ENCODE peak calls at places on chromosomes 12 and 14, in six cellular contexts. E, A, L, X, G and C are unnamed samples.

GRCh38 chr14:104795781-104796681 is 483 bp upstream of the AKT1 start:
- DNase-seq in E (peak; percentile 56), G (no peak), X (peak; percentile 67), L (peak; percentile 30), A (no peak), C (peak; percentile 50)

GRCh38 chr14:28751467-28752058 is 15.0 kb upstream of the FOXG1 start:
- DNase-seq in X (no peak), L (no peak), G (peak; percentile 49), E (peak; percentile 49), A (no peak), C (no peak)

GRCh38 chr12:107891967-107892366 is 117.5 kb downstream of the ASCL4 start:
- DNase-seq in G (peak; percentile 4), X (no peak), E (peak; percentile 13), A (no peak), L (no peak), C (no peak)

GRCh38 chr14:44316647-44317432 is 190.2 kb downstream of the FSCB start:
- DNase-seq in G (peak; percentile 93), X (no peak), L (no peak), A (no peak), E (peak; percentile 16), C (no peak)

GRCh38 chr14:33347816-33348215 is 409.1 kb downstream of the NPAS3 start:
- DNase-seq in A (no peak), X (no peak), G (no peak), E (no peak), L (no peak), C (no peak)

GRCh38 chr12:115870527-115870926 is 407.0 kb downstream of the MED13L start:
- DNase-seq in X (no peak), L (no peak), A (peak; percentile 82), G (no peak), E (no peak), C (no peak)

GRCh38 chr12:30900351-30900750 is 26.2 kb upstream of the TSPAN11 start:
- DNase-seq in G (no peak), A (no peak), L (no peak), X (no peak), E (no peak), C (no peak)

GRCh38 chr12:116590561-116590960 is 31.4 kb downstream of the MAP1LC3B2 start:
- DNase-seq in L (no peak), G (no peak), X (no peak), E (no peak), A (no peak), C (no peak)

GRCh38 chr14:21201732-21202462 is 46.0 kb upstream of the OR5AU1 start:
- DNase-seq in G (no peak), A (no peak), L (no peak), E (no peak), X (no peak), C (no peak)

GRCh38 chr12:737117-737739 is 15.2 kb upstream of the WNK1 start:
- DNase-seq in E (no peak), G (no peak), A (no peak), X (no peak), L (no peak), C (no peak)

GRCh38 chr12:22231836-22232235 is 102.7 kb downstream of the ST8SIA1 start:
- DNase-seq in E (no peak), L (no peak), X (no peak), G (no peak), A (no peak), C (no peak)

GRCh38 chr12:1873531-1874149 is 44.8 kb downstream of the CACNA2D4 start:
- DNase-seq in A (no peak), X (no peak), G (no peak), E (no peak), L (no peak), C (no peak)

GRCh38 chr12:113241191-113242017 is 20.1 kb downstream of the TPCN1 start:
- DNase-seq in X (no peak), G (peak; percentile 96), E (peak; percentile 82), A (peak; percentile 80), L (peak; percentile 48), C (no peak)

GRCh38 chr14:32669416-32669815 is 269.3 kb upstream of the NPAS3 start:
- DNase-seq in E (no peak), X (no peak), A (no peak), L (no peak), G (no peak), C (no peak)

GRCh38 chr12:40502322-40502721 is 189.9 kb upstream of the CNTN1 start:
- DNase-seq in L (no peak), X (no peak), G (no peak), E (no peak), A (no peak), C (no peak)

GRCh38 chr14:61101803-61102548 is 120.9 kb downstream of the SLC38A6 start:
- DNase-seq in A (no peak), L (no peak), E (no peak), X (no peak), G (peak; percentile 65), C (no peak)

GRCh38 chr14:31357279-31357678 is 63.1 kb downstream of the HEATR5A start:
- DNase-seq in X (no peak), L (no peak), A (no peak), E (no peak), G (peak; percentile 31), C (no peak)

GRCh38 chr14:102966256-102966655 is 43.8 kb downstream of the AMN start:
- DNase-seq in L (no peak), G (no peak), X (no peak), A (no peak), E (no peak), C (no peak)

GRCh38 chr14:20799444-20799843 is 3.2 kb downstream of the RNASE1 start:
- DNase-seq in X (no peak), G (no peak), L (no peak), A (no peak), E (peak; percentile 35), C (no peak)

GRCh38 chr12:58171914-58172313 is 230.5 kb downstream of the ATP23 start:
- DNase-seq in A (no peak), L (no peak), X (no peak), G (peak; percentile 39), E (peak; percentile 27), C (no peak)

GRCh38 chr12:32561931-32562341 is 117.2 kb upstream of the DNM1L start:
- DNase-seq in A (no peak), X (no peak), E (no peak), G (no peak), L (no peak), C (no peak)

GRCh38 chr14:101916816-101917412 is 47.5 kb upstream of the DYNC1H1 start:
- DNase-seq in A (no peak), X (no peak), E (no peak), L (no peak), G (no peak), C (no peak)

GRCh38 chr14:101917413-101918124 is 46.8 kb upstream of the DYNC1H1 start:
- DNase-seq in G (no peak), X (no peak), A (no peak), L (no peak), E (no peak), C (no peak)

GRCh38 chr14:101915871-101916815 is 48.2 kb upstream of the DYNC1H1 start:
- DNase-seq in L (no peak), G (no peak), E (no peak), X (no peak), A (no peak), C (no peak)

GRCh38 chr14:101914083-101914482 is 50.3 kb upstream of the DYNC1H1 start:
- DNase-seq in E (no peak), L (no peak), G (no peak), A (no peak), X (no peak), C (no peak)

GRCh38 chr14:101918125-101918989 is 46.0 kb upstream of the DYNC1H1 start:
- DNase-seq in G (no peak), L (no peak), A (no peak), X (no peak), E (no peak), C (no peak)
- TF ChIP-seq CTCF in G (no peak), L (no peak), A (no peak), X (no peak), E (no peak), C (no peak)

GRCh38 chr12:122021822-122022392 is at the start of gene BCL7A:
- DNase-seq in E (peak; percentile 79), G (peak; percentile 74), L (no peak), A (peak; percentile 79), X (peak; percentile 70), C (peak; percentile 79)
- TF ChIP-seq POLR2A in E (peak; percentile 66), G (no peak), L (no peak), A (peak; percentile 84), X (peak; percentile 62), C (peak; percentile 54)

GRCh38 chr12:132284071-132284492 is 45.3 kb downstream of the GALNT9 start:
- DNase-seq in E (no peak), X (no peak), L (no peak), A (no peak), G (peak; percentile 12), C (no peak)

GRCh38 chr12:132285991-132286681 is 43.3 kb downstream of the GALNT9 start:
- DNase-seq in G (peak; percentile 21), A (no peak), X (peak; percentile 37), L (no peak), E (peak; percentile 50), C (peak; percentile 59)

GRCh38 chr12:132286912-132287311 is 42.5 kb downstream of the GALNT9 start:
- DNase-seq in A (no peak), E (no peak), X (no peak), L (no peak), G (no peak), C (no peak)

GRCh38 chr12:132284618-132285310 is 44.6 kb downstream of the GALNT9 start:
- DNase-seq in A (no peak), X (no peak), G (no peak), L (no peak), E (no peak), C (no peak)

DNA sequence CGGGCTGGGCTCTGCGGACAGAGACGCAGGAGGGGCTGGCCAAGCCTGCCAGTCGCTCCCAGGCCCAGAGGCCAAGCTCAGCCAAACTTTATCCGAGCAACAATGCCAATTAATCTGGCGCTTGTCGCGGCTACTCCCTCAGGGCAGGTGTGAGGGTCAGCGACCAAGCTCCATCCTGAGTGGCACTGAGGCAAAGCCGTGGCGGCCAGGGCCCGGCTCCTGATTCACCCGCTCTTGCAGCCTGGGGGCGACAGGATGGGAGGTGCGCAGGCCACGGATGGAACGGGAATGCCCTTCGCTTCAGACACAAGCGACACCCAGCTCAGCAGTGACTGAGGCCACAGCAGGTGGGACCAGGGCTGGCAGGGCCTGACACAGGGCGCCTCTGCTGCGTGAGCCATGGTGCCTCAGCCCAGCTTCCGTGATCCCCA is 44.1 kb downstream of the GALNT9 start:
- DNase-seq in G (no peak), L (no peak), X (no peak), A (no peak), E (no peak), C (no peak)
- H3K27me3 ChIP-seq in G (peaks cover 3% of the 10 kb centered on the region), L (no peaks in the 10 kb centered on the region), X (no peaks in the 10 kb centered on the region), A (peaks cover 64% of the 10 kb centered on the region), E (no peaks in the 10 kb centered on the region), C (no peaks in the 10 kb centered on the region)

GRCh38 chr14:65962952-65963351 is 523.2 kb upstream of the CCDC196 start:
- DNase-seq in L (no peak), X (no peak), G (no peak), E (no peak), A (no peak), C (no peak)

GRCh38 chr14:65961004-65961403 is 525.2 kb upstream of the CCDC196 start:
- DNase-seq in A (no peak), E (peak; percentile 33), G (peak; percentile 7), X (peak; percentile 26), L (no peak), C (no peak)

GRCh38 chr14:65958664-65959562 is 527.3 kb upstream of the CCDC196 start:
- DNase-seq in A (no peak), L (no peak), E (no peak), G (peak; percentile 18), X (no peak), C (no peak)

GRCh38 chr14:65957631-65958205 is 528.5 kb upstream of the CCDC196 start:
- DNase-seq in G (no peak), X (no peak), A (no peak), E (no peak), L (no peak), C (no peak)

GRCh38 chr14:65959563-65960024 is 526.6 kb upstream of the CCDC196 start:
- DNase-seq in E (no peak), G (no peak), X (no peak), A (no peak), L (no peak), C (no peak)
- TF ChIP-seq CTCF in E (no peak), G (no peak), X (no peak), A (no peak), L (no peak), C (no peak)